ENCODE peak calls at places on chromosomes 4 and X, in six cellular contexts. One of them, this sample, is unnamed.

GRCh38 chrX:155888139-155888538 is 7.0 kb downstream of the VAMP7 start:
- DNase-seq in H1: no peak
- DNase-seq in K562: no peak
- DNase-seq in GM12891: no peak
- DNase-seq in HepG2: no peak
- DNase-seq in GM12878: no peak
- DNase-seq in this sample: no peak

GRCh38 chrX:55450259-55450658 is 1.7 kb upstream of the MAGEH1 start:
- DNase-seq in H1: no peak
- DNase-seq in GM12878: no peak
- DNase-seq in GM12891: no peak
- DNase-seq in K562: peak; percentile 5
- DNase-seq in HepG2: peak; percentile 3
- DNase-seq in this sample: no peak

GRCh38 chr4:1751919-1752283 is 30.6 kb downstream of the TACC3 start:
- DNase-seq in K562: peak; percentile 45
- DNase-seq in HepG2: peak; percentile 52
- DNase-seq in GM12891: no peak
- DNase-seq in GM12878: no peak
- DNase-seq in H1: no peak
- DNase-seq in this sample: no peak

GRCh38 chrX:3076416-3076991 is 35.2 kb downstream of the ARSF start:
- DNase-seq in GM12891: no peak
- DNase-seq in H1: peak; percentile 46
- DNase-seq in K562: no peak
- DNase-seq in GM12878: no peak
- DNase-seq in HepG2: no peak
- DNase-seq in this sample: no peak

GRCh38 chrX:70052895-70053615 is 3.3 kb upstream of the AWAT2 start:
- DNase-seq in HepG2: no peak
- DNase-seq in GM12878: no peak
- DNase-seq in H1: no peak
- DNase-seq in GM12891: no peak
- DNase-seq in K562: no peak
- DNase-seq in this sample: no peak

GRCh38 chr4:71549516-71550160 is 210.8 kb downstream of the SLC4A4 start:
- DNase-seq in GM12878: no peak
- DNase-seq in K562: no peak
- DNase-seq in H1: no peak
- DNase-seq in GM12891: no peak
- DNase-seq in HepG2: no peak
- DNase-seq in this sample: no peak

GRCh38 chrX:118540342-118540741 is 44.7 kb downstream of the DOCK11 start:
- DNase-seq in GM12891: no peak
- DNase-seq in K562: no peak
- DNase-seq in GM12878: no peak
- DNase-seq in H1: no peak
- DNase-seq in HepG2: no peak
- DNase-seq in this sample: no peak

GRCh38 chrX:148422531-148422930 is 77.9 kb upstream of the AFF2 start:
- DNase-seq in K562: no peak
- DNase-seq in GM12891: no peak
- DNase-seq in GM12878: no peak
- DNase-seq in HepG2: no peak
- DNase-seq in H1: no peak
- DNase-seq in this sample: no peak

GRCh38 chr4:957231-957580 is 16.2 kb downstream of the DGKQ start:
- DNase-seq in K562: no peak
- DNase-seq in GM12878: no peak
- DNase-seq in H1: no peak
- DNase-seq in GM12891: no peak
- DNase-seq in HepG2: no peak
- DNase-seq in this sample: peak; percentile 15

GRCh38 chrX:1440506-1440905 is 12.2 kb downstream of the ASMTL start:
- DNase-seq in K562: no peak
- DNase-seq in H1: no peak
- DNase-seq in GM12878: no peak
- DNase-seq in HepG2: no peak
- DNase-seq in GM12891: no peak
- DNase-seq in this sample: no peak

GRCh38 chrX:15515931-15516330 is 15.3 kb downstream of the BMX start:
- DNase-seq in GM12891: no peak
- DNase-seq in HepG2: no peak
- DNase-seq in K562: peak; percentile 74
- DNase-seq in H1: no peak
- DNase-seq in GM12878: no peak
- DNase-seq in this sample: no peak

GRCh38 chrX:153766098-153766817 is 2.2 kb downstream of the PLXNB3 start:
- DNase-seq in HepG2: peak; percentile 48
- DNase-seq in GM12891: peak; percentile 30
- DNase-seq in GM12878: no peak
- DNase-seq in K562: peak; percentile 86
- DNase-seq in H1: no peak
- DNase-seq in this sample: peak; percentile 38

GRCh38 chr4:62415256-62415655 is 1215.1 kb downstream of the ADGRL3 start:
- DNase-seq in GM12878: no peak
- DNase-seq in K562: no peak
- DNase-seq in GM12891: no peak
- DNase-seq in HepG2: no peak
- DNase-seq in H1: no peak
- DNase-seq in this sample: no peak

GRCh38 chr4:159979953-159980352 is 877.1 kb downstream of the RAPGEF2 start:
- DNase-seq in H1: no peak
- DNase-seq in GM12891: no peak
- DNase-seq in GM12878: no peak
- DNase-seq in HepG2: no peak
- DNase-seq in K562: no peak
- DNase-seq in this sample: no peak

GRCh38 chr4:101229116-101229515 is 118.2 kb downstream of the PPP3CA start:
- DNase-seq in GM12891: no peak
- DNase-seq in GM12878: no peak
- DNase-seq in K562: no peak
- DNase-seq in H1: no peak
- DNase-seq in HepG2: no peak
- DNase-seq in this sample: no peak

GRCh38 chr4:5839332-5839731 is 53.6 kb downstream of the CRMP1 start:
- DNase-seq in K562: no peak
- DNase-seq in HepG2: no peak
- DNase-seq in H1: no peak
- DNase-seq in GM12878: no peak
- DNase-seq in GM12891: no peak
- DNase-seq in this sample: no peak

DNA sequence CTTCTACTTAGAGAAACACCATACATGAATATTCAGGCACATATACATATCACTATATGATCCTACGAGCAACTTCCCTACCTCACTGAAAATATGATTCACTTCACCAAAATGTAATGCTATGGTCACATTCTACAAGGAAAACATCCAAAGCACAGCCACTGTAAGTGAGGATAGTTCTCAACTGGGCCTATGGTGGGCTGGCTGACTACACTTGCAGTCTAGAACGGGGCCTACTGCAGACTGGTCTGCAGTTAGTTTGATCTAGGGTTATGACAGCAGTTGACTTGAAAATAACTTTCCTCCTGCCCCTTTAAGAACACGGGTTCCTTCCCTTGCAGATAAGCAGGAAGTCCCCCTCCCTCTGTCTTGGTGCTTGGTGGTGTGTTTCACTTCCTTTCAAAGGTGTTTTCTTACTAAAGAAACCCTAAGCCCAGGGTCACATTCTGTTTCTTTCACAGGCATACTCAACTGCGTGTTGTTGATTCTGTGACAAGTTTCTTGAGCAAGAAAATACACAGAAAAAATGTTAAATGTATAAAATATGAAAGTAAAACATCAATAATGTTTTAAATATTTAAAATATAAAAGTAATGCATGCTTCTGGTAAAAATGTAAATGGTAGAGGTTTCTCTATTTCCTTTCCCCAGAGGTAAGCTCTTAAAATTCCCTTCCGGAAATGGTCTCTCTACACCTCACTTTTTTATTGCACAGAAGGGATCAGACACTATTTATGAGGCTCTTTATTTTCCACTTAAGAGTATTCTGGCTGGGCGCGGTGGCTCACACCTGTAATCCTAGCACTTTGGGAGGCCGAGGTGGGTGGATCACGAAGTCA is 18.0 kb upstream of the TMSB4X start:
- DNase-seq in GM12891: no peak
- DNase-seq in H1: no peak
- DNase-seq in GM12878: peak; percentile 91
- DNase-seq in HepG2: no peak
- DNase-seq in K562: peak; percentile 84
- DNase-seq in this sample: peak; percentile 55
- TF ChIP-seq POLR2A in GM12891: peak; percentile 57
- TF ChIP-seq POLR2A in H1: no peak
- TF ChIP-seq POLR2A in GM12878: peak; percentile 65
- TF ChIP-seq POLR2A in HepG2: no peak
- TF ChIP-seq POLR2A in K562: peak; percentile 43
- TF ChIP-seq POLR2A in this sample: peak; percentile 46

GRCh38 chr4:124018383-124019317 is 622.1 kb downstream of the SPRY1 start:
- DNase-seq in GM12891: peak; percentile 7
- DNase-seq in HepG2: peak; percentile 12
- DNase-seq in H1: no peak
- DNase-seq in GM12878: peak; percentile 33
- DNase-seq in K562: no peak
- DNase-seq in this sample: peak; percentile 13
- TF ChIP-seq POLR2AphosphoS5 in GM12891: no peak
- TF ChIP-seq POLR2AphosphoS5 in HepG2: no peak
- TF ChIP-seq POLR2AphosphoS5 in H1: no peak
- TF ChIP-seq POLR2AphosphoS5 in GM12878: no peak
- TF ChIP-seq POLR2AphosphoS5 in K562: no peak
- TF ChIP-seq POLR2AphosphoS5 in this sample: no peak

GRCh38 chr4:86592553-86593249 is 1.4 kb upstream of the PTPN13 start:
- DNase-seq in GM12878: no peak
- DNase-seq in GM12891: no peak
- DNase-seq in H1: no peak
- DNase-seq in K562: no peak
- DNase-seq in HepG2: no peak
- DNase-seq in this sample: no peak

GRCh38 chr4:86593726-86594558 is at the start of gene PTPN13:
- DNase-seq in GM12878: peak; percentile 84
- DNase-seq in GM12891: peak; percentile 74
- DNase-seq in H1: peak; percentile 99
- DNase-seq in K562: peak; percentile 67
- DNase-seq in HepG2: peak; percentile 42
- DNase-seq in this sample: peak; percentile 50

GRCh38 chr4:86595426-86595805 is 1.3 kb downstream of the PTPN13 start:
- DNase-seq in HepG2: no peak
- DNase-seq in K562: no peak
- DNase-seq in H1: no peak
- DNase-seq in GM12878: no peak
- DNase-seq in GM12891: no peak
- DNase-seq in this sample: no peak

GRCh38 chr4:86596802-86597201 is 2.7 kb downstream of the PTPN13 start:
- DNase-seq in HepG2: no peak
- DNase-seq in GM12891: no peak
- DNase-seq in K562: no peak
- DNase-seq in H1: no peak
- DNase-seq in GM12878: no peak
- DNase-seq in this sample: no peak

GRCh38 chr4:86594559-86595425 is 677 bp downstream of the PTPN13 start:
- DNase-seq in H1: peak; percentile 73
- DNase-seq in GM12891: no peak
- DNase-seq in K562: peak; percentile 8
- DNase-seq in HepG2: no peak
- DNase-seq in GM12878: no peak
- DNase-seq in this sample: no peak
- TF ChIP-seq TAF1 in H1: no peak
- TF ChIP-seq TAF1 in GM12891: no peak
- TF ChIP-seq TAF1 in K562: no peak
- TF ChIP-seq TAF1 in HepG2: no peak
- TF ChIP-seq TAF1 in GM12878: no peak
- TF ChIP-seq TAF1 in this sample: no peak

GRCh38 chr4:186844059-186844681 is 120.5 kb upstream of the FAT1 start:
- DNase-seq in H1: no peak
- DNase-seq in GM12891: no peak
- DNase-seq in HepG2: no peak
- DNase-seq in GM12878: no peak
- DNase-seq in K562: peak; percentile 31
- DNase-seq in this sample: no peak
- TF ChIP-seq POLR2A in H1: no peak
- TF ChIP-seq POLR2A in GM12891: no peak
- TF ChIP-seq POLR2A in HepG2: no peak
- TF ChIP-seq POLR2A in GM12878: no peak
- TF ChIP-seq POLR2A in K562: no peak
- TF ChIP-seq POLR2A in this sample: no peak

GRCh38 chr4:173929921-173930320 is 353.5 kb downstream of the FBXO8 start:
- DNase-seq in GM12891: no peak
- DNase-seq in HepG2: no peak
- DNase-seq in H1: no peak
- DNase-seq in K562: no peak
- DNase-seq in GM12878: no peak
- DNase-seq in this sample: no peak
- TF ChIP-seq POLR2AphosphoS5 in GM12891: no peak
- TF ChIP-seq POLR2AphosphoS5 in HepG2: no peak
- TF ChIP-seq POLR2AphosphoS5 in H1: no peak
- TF ChIP-seq POLR2AphosphoS5 in K562: no peak
- TF ChIP-seq POLR2AphosphoS5 in GM12878: no peak
- TF ChIP-seq POLR2AphosphoS5 in this sample: no peak

GRCh38 chrX:17470136-17470535 is 95.1 kb downstream of the NHS start:
- DNase-seq in GM12891: no peak
- DNase-seq in GM12878: no peak
- DNase-seq in HepG2: no peak
- DNase-seq in K562: no peak
- DNase-seq in H1: no peak
- DNase-seq in this sample: no peak
- TF ChIP-seq TAF1 in GM12891: no peak
- TF ChIP-seq TAF1 in GM12878: no peak
- TF ChIP-seq TAF1 in HepG2: no peak
- TF ChIP-seq TAF1 in K562: no peak
- TF ChIP-seq TAF1 in H1: no peak
- TF ChIP-seq TAF1 in this sample: no peak

GRCh38 chr4:88587285-88587684 is 5.0 kb upstream of the HERC3 start:
- DNase-seq in HepG2: no peak
- DNase-seq in GM12878: no peak
- DNase-seq in GM12891: no peak
- DNase-seq in K562: no peak
- DNase-seq in H1: no peak
- DNase-seq in this sample: no peak

GRCh38 chr4:88597970-88598369 is 5.7 kb downstream of the HERC3 start:
- DNase-seq in GM12891: no peak
- DNase-seq in H1: no peak
- DNase-seq in HepG2: no peak
- DNase-seq in K562: no peak
- DNase-seq in GM12878: no peak
- DNase-seq in this sample: no peak

GRCh38 chr4:88592600-88593448 is 544 bp downstream of the HERC3 start:
- DNase-seq in K562: peak; percentile 90
- DNase-seq in GM12878: peak; percentile 20
- DNase-seq in H1: peak; percentile 80
- DNase-seq in GM12891: peak; percentile 85
- DNase-seq in HepG2: peak; percentile 21
- DNase-seq in this sample: peak; percentile 88

GRCh38 chr4:88591787-88592599 is at the start of gene HERC3:
- DNase-seq in H1: peak; percentile 96
- DNase-seq in GM12891: peak; percentile 85
- DNase-seq in HepG2: peak; percentile 67
- DNase-seq in K562: peak; percentile 96
- DNase-seq in GM12878: peak; percentile 46
- DNase-seq in this sample: peak; percentile 80
- TF ChIP-seq POLR2A in H1: no peak
- TF ChIP-seq POLR2A in GM12891: no peak
- TF ChIP-seq POLR2A in HepG2: no peak
- TF ChIP-seq POLR2A in K562: no peak
- TF ChIP-seq POLR2A in GM12878: peak; percentile 63
- TF ChIP-seq POLR2A in this sample: no peak